ENCODE peak calls at places on chromosomes 13 and 19, in four cellular contexts. M is A549, P is HepG2, Y is H1. D is an unnamed sample.

GRCh38 chr13:101149735-101150380 is 266.4 kb downstream of the NALCN start:
- DNase-seq in M (peak; percentile 3), P (no peak), Y (no peak), D (no peak)

GRCh38 chr19:38545596-38545995 is 72.2 kb downstream of the MAP4K1 start:
- DNase-seq in M (no peak), P (no peak), Y (no peak), D (no peak)

GRCh38 chr19:41521860-41522555 is 54.0 kb upstream of the CEACAM21 start:
- DNase-seq in M (no peak), P (no peak), Y (no peak), D (no peak)

GRCh38 chr13:74573654-74574053 is 439.4 kb upstream of the KLF12 start:
- DNase-seq in M (no peak), P (peak; percentile 3), Y (no peak), D (peak; percentile 4)

GRCh38 chr13:59635591-59635990 is 528.1 kb downstream of the DIAPH3 start:
- DNase-seq in M (no peak), P (no peak), Y (no peak), D (no peak)

GRCh38 chr13:63910406-63910957 is 2494.8 kb upstream of the PCDH20 start:
- DNase-seq in M (no peak), P (peak; percentile 3), Y (no peak), D (no peak)

GRCh38 chr13:111269508-111269907 is 50.9 kb upstream of the TEX29 start:
- DNase-seq in M (no peak), P (no peak), Y (no peak), D (no peak)

GRCh38 chr13:114071991-114072390 is 60.4 kb downstream of the RASA3 start:
- DNase-seq in M (no peak), P (no peak), Y (no peak), D (no peak)

GRCh38 chr19:821228-821975 is at the start of gene PLPPR3:
- DNase-seq in M (no peak), P (no peak), Y (no peak), D (peak; percentile 85)

GRCh38 chr13:51066091-51066831 is 44.8 kb downstream of the C13orf42 start:
- DNase-seq in M (no peak), P (no peak), Y (no peak), D (no peak)

GRCh38 chr19:29259153-29259552 is 46.2 kb upstream of the UQCRFS1 start:
- DNase-seq in M (no peak), P (no peak), Y (no peak), D (peak; percentile 33)

GRCh38 chr19:58474291-58474996 is 1.7 kb upstream of the ZNF446 start:
- DNase-seq in M (no peak), P (no peak), Y (no peak), D (peak; percentile 34)

GRCh38 chr13:112159575-112160547 is 92.9 kb downstream of the SOX1 start:
- DNase-seq in M (no peak), P (peak; percentile 73), Y (no peak), D (no peak)

GRCh38 chr13:26989261-26990007 is 182.2 kb downstream of the USP12 start:
- DNase-seq in M (no peak), P (no peak), Y (no peak), D (no peak)

GRCh38 chr13:25879466-25879865 is 172.3 kb downstream of the SHISA2 start:
- DNase-seq in M (no peak), P (no peak), Y (no peak), D (no peak)

GRCh38 chr13:53499551-53499950 is 470.9 kb downstream of the OLFM4 start:
- DNase-seq in M (no peak), P (no peak), Y (no peak), D (no peak)

GRCh38 chr13:90562388-90562787 is 785.1 kb upstream of the MIR17HG start:
- DNase-seq in M (no peak), P (no peak), Y (no peak), D (no peak)

GRCh38 chr13:30253830-30254229 is 53.5 kb downstream of the KATNAL1 start:
- DNase-seq in M (no peak), P (no peak), Y (no peak), D (no peak)

GRCh38 chr19:11233073-11233472 is 6.3 kb upstream of the ANGPTL8 start:
- DNase-seq in M (no peak), P (no peak), Y (no peak), D (no peak)

GRCh38 chr13:77285098-77285497 is 41.8 kb downstream of the MYCBP2 start:
- DNase-seq in M (no peak), P (no peak), Y (no peak), D (no peak)

GRCh38 chr13:33446821-33447481 is 161.4 kb upstream of the STARD13 start:
- DNase-seq in M (no peak), P (no peak), Y (no peak), D (no peak)

GRCh38 chr13:30978981-30979956 is 46.8 kb downstream of the TEX26 start:
- DNase-seq in M (no peak), P (peak; percentile 16), Y (peak; percentile 85), D (peak; percentile 52)

GRCh38 chr19:49347835-49348234 is 12.6 kb downstream of the CD37 start:
- DNase-seq in M (peak; percentile 81), P (peak; percentile 44), Y (no peak), D (peak; percentile 77)

GRCh38 chr13:66425741-66426140 is 804.4 kb downstream of the PCDH9 start:
- DNase-seq in M (no peak), P (no peak), Y (no peak), D (no peak)

GRCh38 chr19:9597027-9597426 is 12.7 kb upstream of the ZNF121 start:
- DNase-seq in M (no peak), P (no peak), Y (no peak), D (no peak)

GRCh38 chr13:60689076-60689475 is 292.1 kb downstream of the TDRD3 start:
- DNase-seq in M (no peak), P (no peak), Y (no peak), D (no peak)

GRCh38 chr13:98939552-98940306 is 38.1 kb downstream of the DOCK9 start:
- DNase-seq in M (no peak), P (no peak), Y (no peak), D (no peak)

GRCh38 chr13:98941536-98941935 is 36.3 kb downstream of the DOCK9 start:
- DNase-seq in M (no peak), P (no peak), Y (no peak), D (no peak)

GRCh38 chr13:98941118-98941517 is 36.7 kb downstream of the DOCK9 start:
- DNase-seq in M (no peak), P (no peak), Y (no peak), D (no peak)

GRCh38 chr13:98938801-98939200 is 39.1 kb downstream of the DOCK9 start:
- DNase-seq in M (no peak), P (no peak), Y (no peak), D (no peak)

GRCh38 chr13:98940325-98940724 is 37.5 kb downstream of the DOCK9 start:
- DNase-seq in M (no peak), P (no peak), Y (no peak), D (no peak)
- H3K4me2 ChIP-seq in M (no peak overlapping the region), P (no peak overlapping the region), Y (no peak overlapping the region), D (no peak overlapping the region)

GRCh38 chr13:105897575-105897974 is 637.9 kb downstream of the EFNB2 start:
- DNase-seq in M (no peak), P (no peak), Y (no peak), D (no peak)

GRCh38 chr13:105894711-105895110 is 640.8 kb downstream of the EFNB2 start:
- DNase-seq in M (no peak), P (no peak), Y (no peak), D (no peak)
- TF ChIP-seq PHF8 in M (no peak), P (no peak), Y (no peak), D (no peak)

GRCh38 chr19:46618670-46619231 is 6.1 kb downstream of the PTGIR start:
- DNase-seq in M (no peak), P (no peak), Y (no peak), D (no peak)

GRCh38 chr19:46614114-46614701 is 10.7 kb downstream of the PTGIR start:
- DNase-seq in M (peak; percentile 97), P (peak; percentile 61), Y (peak; percentile 58), D (peak; percentile 86)

GRCh38 chr19:46617566-46618079 is 7.3 kb downstream of the PTGIR start:
- DNase-seq in M (no peak), P (no peak), Y (no peak), D (no peak)

GRCh38 chr19:46615966-46616365 is 8.9 kb downstream of the PTGIR start:
- DNase-seq in M (no peak), P (no peak), Y (no peak), D (no peak)

GRCh38 chr19:46616631-46617322 is 8.1 kb downstream of the PTGIR start:
- DNase-seq in M (peak; percentile 96), P (peak; percentile 50), Y (no peak), D (peak; percentile 79)
- H3K4me2 ChIP-seq in M (no peak overlapping the region), P (peak overlapping the region; percentile 28), Y (no peak overlapping the region), D (peak overlapping the region; percentile 39)

GRCh38 chr13:40232321-40232720 is 434.1 kb downstream of the FOXO1 start:
- DNase-seq in M (no peak), P (no peak), Y (no peak), D (no peak)
- TF ChIP-seq PHF8 in M (no peak), P (no peak), Y (no peak), D (no peak)